ENCODE peak calls at places on chromosome 2, in six cellular contexts. F is HepG2, M is A549, C is upper lobe of left lung, L is GM12878, G is stomach. Z is an unnamed sample.

GRCh38 chr2:241049739-241050623 is 51.6 kb downstream of the SNED1 start:
- DNase-seq in C (peak), F (no peak), L (no peak), G (no peak), M (no peak), Z (no peak)

GRCh38 chr2:84969511-84970265 is 1.3 kb upstream of the KCMF1 start:
- DNase-seq in C (no peak), G (no peak), M (no peak), F (no peak), L (no peak), Z (no peak)

GRCh38 chr2:3334392-3334791 is 43.2 kb downstream of the EIPR1 start:
- DNase-seq in M (no peak), L (no peak), F (no peak), C (no peak), G (no peak), Z (peak)

GRCh38 chr2:240561325-240561971 is 1.3 kb downstream of the DUSP28 start:
- DNase-seq in C (peak), F (no peak), L (peak), G (no peak), M (no peak), Z (no peak)

GRCh38 chr2:239318091-239318725 is 82.6 kb downstream of the HDAC4 start:
- DNase-seq in C (no peak), L (no peak), M (no peak), G (peak), F (no peak), Z (no peak)

GRCh38 chr2:215830313-215830712 is 183.0 kb downstream of the MREG start:
- DNase-seq in C (peak), G (peak), M (no peak), L (no peak), F (peak), Z (peak)

GRCh38 chr2:219697811-219698683 is 70.6 kb downstream of the SLC4A3 start:
- DNase-seq in L (no peak), F (no peak), M (no peak), G (no peak), C (no peak), Z (no peak)

GRCh38 chr2:160205511-160205910 is 5.4 kb upstream of the ITGB6 start:
- DNase-seq in F (peak), G (peak), M (peak), C (peak), L (no peak), Z (no peak)

GRCh38 chr2:111068435-111069058 is 52.2 kb upstream of the BCL2L11 start:
- DNase-seq in F (no peak), C (peak), M (no peak), G (no peak), L (no peak), Z (no peak)

GRCh38 chr2:85353876-85354285 is 447 bp downstream of the RETSAT start:
- DNase-seq in F (peak), G (peak), C (peak), L (no peak), M (peak), Z (peak)

GRCh38 chr2:235535423-235536130 is 41.7 kb downstream of the AGAP1 start:
- DNase-seq in G (no peak), C (no peak), F (no peak), M (no peak), L (no peak), Z (no peak)

GRCh38 chr2:238784671-238785527 is 63.0 kb upstream of the TWIST2 start:
- DNase-seq in G (peak), M (peak), C (peak), F (peak), L (no peak), Z (peak)

GRCh38 chr2:229268626-229269025 is 2.5 kb downstream of the PID1 start:
- DNase-seq in G (no peak), M (no peak), L (no peak), C (no peak), F (no peak), Z (no peak)

GRCh38 chr2:176096986-176097819 is 2.4 kb upstream of the HOXD12 start:
- DNase-seq in M (peak), L (no peak), G (peak), F (peak), C (peak), Z (peak)

GRCh38 chr2:134676960-134677359 is 41.8 kb downstream of the TMEM163 start:
- DNase-seq in L (no peak), C (no peak), F (no peak), M (no peak), G (no peak), Z (no peak)

GRCh38 chr2:72271766-72272615 is 124.3 kb upstream of the CYP26B1 start:
- DNase-seq in C (no peak), M (no peak), G (no peak), L (no peak), F (no peak), Z (no peak)

GRCh38 chr2:234483568-234484251 is 13.2 kb downstream of the ARL4C start:
- DNase-seq in G (no peak), M (no peak), F (no peak), C (peak), L (peak), Z (no peak)

GRCh38 chr2:224039080-224039769 is at the start of gene SERPINE2:
- DNase-seq in M (peak), F (no peak), C (no peak), G (no peak), L (no peak), Z (no peak)

GRCh38 chr2:238916875-238917590 is 69.1 kb downstream of the TWIST2 start:
- DNase-seq in F (no peak), L (no peak), M (no peak), C (peak), G (no peak), Z (no peak)

GRCh38 chr2:140091926-140092325 is 1311.7 kb upstream of the NXPH2 start:
- DNase-seq in F (no peak), L (no peak), G (no peak), C (no peak), M (no peak), Z (no peak)

GRCh38 chr2:240452471-240453256 is 17.2 kb downstream of the GPC1 start:
- DNase-seq in M (peak), F (peak), C (peak), G (peak), L (no peak), Z (no peak)

GRCh38 chr2:218149098-218149497 is 17.7 kb downstream of the CXCR1 start:
- DNase-seq in L (no peak), C (no peak), G (no peak), F (no peak), M (no peak), Z (no peak)

GRCh38 chr2:176827269-176827668 is 385.3 kb upstream of the HNRNPA3 start:
- DNase-seq in M (no peak), L (peak), G (no peak), F (no peak), C (no peak), Z (no peak)

GRCh38 chr2:202164409-202164808 is 74.0 kb downstream of the SUMO1 start:
- DNase-seq in M (no peak), C (no peak), F (no peak), L (no peak), G (no peak), Z (no peak)

GRCh38 chr2:71190959-71191943 is 35.7 kb downstream of the PAIP2B start:
- DNase-seq in G (no peak), M (no peak), F (peak), C (no peak), L (no peak), Z (no peak)

GRCh38 chr2:36781907-36782635 is 85.6 kb downstream of the VIT start:
- DNase-seq in M (no peak), F (no peak), G (no peak), C (no peak), L (no peak), Z (no peak)

GRCh38 chr2:28952806-28953190 is 28.3 kb upstream of the TOGARAM2 start:
- DNase-seq in C (no peak), F (no peak), L (no peak), G (no peak), M (no peak), Z (no peak)

GRCh38 chr2:233449071-233449901 is 95.0 kb downstream of the DGKD start:
- DNase-seq in F (no peak), L (no peak), M (peak), C (peak), G (no peak), Z (no peak)

GRCh38 chr2:217160103-217160502 is 300.2 kb upstream of the TNP1 start:
- DNase-seq in M (no peak), C (no peak), F (no peak), L (no peak), G (no peak), Z (no peak)

GRCh38 chr2:109722026-109722425 is 72.1 kb upstream of the RGPD5 start:
- DNase-seq in C (no peak), F (no peak), G (peak), M (no peak), L (no peak), Z (no peak)

GRCh38 chr2:231922311-231922710 is 3.9 kb downstream of the NPPC start:
- DNase-seq in M (no peak), F (no peak), G (no peak), L (no peak), C (no peak), Z (no peak)

GRCh38 chr2:239263937-239264837 is 136.6 kb downstream of the HDAC4 start:
- DNase-seq in C (no peak), M (no peak), L (no peak), F (no peak), G (peak), Z (no peak)

GRCh38 chr2:203720011-203720410 is 13.6 kb downstream of the CD28 start:
- DNase-seq in C (no peak), M (no peak), L (no peak), F (no peak), G (no peak), Z (no peak)

GRCh38 chr2:169397697-169398096 is 35.4 kb upstream of the LRP2 start:
- DNase-seq in F (no peak), M (no peak), C (no peak), G (no peak), L (no peak), Z (no peak)

DNA sequence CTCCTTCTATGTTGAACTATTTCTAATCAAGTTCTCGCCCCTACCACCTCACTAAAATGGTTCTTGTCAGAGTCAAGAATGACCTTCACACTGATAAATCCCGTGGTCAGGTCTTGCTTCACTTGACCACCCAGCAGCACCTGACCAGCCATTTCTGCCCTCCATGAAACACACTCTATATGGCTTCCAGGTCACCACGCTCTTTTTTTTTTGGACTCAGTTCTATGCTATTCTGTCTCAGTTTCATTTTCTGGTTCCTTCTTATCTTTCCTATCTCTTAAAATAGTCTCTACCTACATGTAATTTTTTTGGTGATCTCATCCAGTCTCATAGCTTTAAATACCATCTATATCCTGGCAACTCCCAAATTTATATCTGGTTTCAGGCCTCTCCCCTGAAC is 11.4 kb downstream of the EIF2AK3 start:
- DNase-seq in C (no peak), G (no peak), L (no peak), M (no peak), F (no peak), Z (no peak)
- TF ChIP-seq POLR2A in C (no peak), G (no peak), L (no peak), M (no peak), F (no peak), Z (no peak)

DNA sequence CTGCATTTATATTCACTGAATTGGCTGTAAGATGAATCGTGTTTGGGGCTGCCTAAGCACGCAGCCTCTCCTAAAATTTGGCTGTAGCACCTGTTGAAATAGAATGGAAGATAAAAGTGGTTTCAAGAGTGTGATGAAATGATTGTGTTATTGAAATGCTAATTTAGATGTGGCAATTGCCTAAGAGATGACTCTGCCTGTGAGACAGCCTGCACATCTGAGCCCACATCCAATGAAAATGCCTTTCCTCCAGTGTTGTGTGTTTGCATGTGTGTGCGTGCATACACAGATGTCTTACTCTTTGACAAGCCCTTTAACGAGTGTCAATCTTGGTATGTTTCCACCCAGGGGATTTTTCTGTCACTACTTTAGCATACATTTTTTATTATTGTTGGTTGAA is 346.9 kb downstream of the MEIS1 start:
- DNase-seq in F (no peak), C (no peak), G (no peak), M (no peak), L (no peak), Z (no peak)
- TF ChIP-seq EP300 in F (no peak), C (no peak), G (no peak), M (no peak), L (no peak), Z (no peak)

GRCh38 chr2:53740170-53740569 is 27.4 kb upstream of the CHAC2 start:
- DNase-seq in F (peak), L (no peak), M (no peak), C (no peak), G (no peak), Z (no peak)
- TF ChIP-seq CTCF in F (peak), L (peak), M (peak), C (no peak), G (no peak), Z (no peak)

GRCh38 chr2:127884436-127884835 is 1.3 kb downstream of the AMMECR1L start:
- DNase-seq in G (no peak), M (no peak), C (no peak), F (no peak), L (no peak), Z (no peak)
- TF ChIP-seq POLR2A in G (no peak), M (no peak), C (no peak), F (no peak), L (no peak), Z (no peak)

GRCh38 chr2:39849982-39850526 is 71.0 kb upstream of the THUMPD2 start:
- DNase-seq in F (peak), L (no peak), C (no peak), G (no peak), M (no peak), Z (no peak)
- TF ChIP-seq EP300 in F (no peak), L (no peak), C (no peak), G (no peak), M (no peak), Z (no peak)

DNA sequence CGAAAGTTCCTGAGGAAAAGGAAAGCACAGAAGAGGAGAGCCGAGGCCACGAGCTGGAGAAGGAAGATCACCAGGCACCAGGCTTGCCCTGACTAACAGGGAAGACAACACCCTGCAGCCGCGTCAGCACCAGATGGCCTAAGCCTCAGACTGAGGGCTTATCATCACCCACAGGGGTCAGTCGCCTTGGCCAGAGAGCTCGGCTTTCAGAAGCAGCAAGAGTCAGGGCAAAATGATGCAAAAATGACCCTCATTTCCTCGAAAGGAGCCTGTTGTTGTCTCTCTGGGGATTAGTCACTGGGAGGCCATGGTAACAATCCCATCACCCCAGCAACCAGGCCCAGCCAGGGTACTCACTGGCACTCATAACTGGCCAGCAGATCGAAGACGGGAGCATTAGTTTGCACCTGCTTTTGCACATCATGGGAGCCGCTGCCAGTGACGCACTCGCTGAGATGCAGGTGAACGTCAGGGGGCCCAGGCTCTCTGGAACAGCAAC is 42.7 kb upstream of the ZFP36L2 start:
- DNase-seq in F (no peak), L (no peak), M (no peak), C (peak), G (peak), Z (peak)
- TF ChIP-seq CTCF in F (no peak), L (no peak), M (no peak), C (peak), G (no peak), Z (no peak)

DNA sequence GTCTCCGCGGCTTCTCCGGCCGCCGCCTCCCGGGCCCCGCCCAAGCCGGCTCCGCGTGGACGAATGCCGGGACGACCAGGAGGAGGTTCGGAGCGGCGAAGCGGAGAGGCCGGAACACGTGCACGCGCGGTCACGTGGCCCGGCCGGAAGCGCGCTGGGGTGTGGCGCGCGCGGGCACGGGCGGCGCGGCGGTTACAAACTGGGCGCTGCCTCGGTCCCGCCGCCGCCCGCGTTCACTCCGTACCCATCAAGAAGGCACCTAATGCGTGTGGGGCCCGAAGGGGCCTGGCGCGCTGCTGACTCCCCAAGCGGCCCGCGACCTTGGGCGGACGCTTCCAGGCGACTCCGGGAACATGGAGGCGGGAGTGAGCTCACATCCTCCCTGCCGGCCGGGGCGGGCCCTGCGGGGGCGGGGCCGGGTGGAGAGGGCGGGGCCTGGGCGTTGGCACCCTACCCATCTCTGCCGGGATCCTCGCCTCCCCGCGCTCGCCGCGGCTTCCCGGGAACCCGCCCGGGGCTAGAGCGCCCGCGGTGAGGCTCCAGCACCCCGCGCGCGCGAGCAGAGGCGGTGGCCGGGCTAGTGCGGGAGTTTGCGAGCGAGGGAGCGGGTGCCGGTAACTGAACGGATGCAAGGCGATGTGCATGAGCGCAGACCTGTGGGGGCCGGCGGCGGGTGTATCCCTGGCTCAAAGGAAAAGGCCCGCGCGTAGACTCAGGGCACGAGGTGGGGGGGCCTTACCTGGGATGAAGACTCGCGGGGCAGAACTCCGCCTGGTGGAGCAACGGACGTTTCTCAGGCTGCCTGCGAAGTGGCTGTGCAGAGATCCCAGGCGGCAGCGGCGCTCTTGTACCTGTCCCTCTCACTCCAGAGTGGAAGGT is at the start of gene TMEM185B:
- DNase-seq in G (peak), M (peak), L (no peak), C (peak), F (peak), Z (peak)
- TF ChIP-seq POLR2A in G (no peak), M (peak), L (peak), C (peak), F (peak), Z (peak)

DNA sequence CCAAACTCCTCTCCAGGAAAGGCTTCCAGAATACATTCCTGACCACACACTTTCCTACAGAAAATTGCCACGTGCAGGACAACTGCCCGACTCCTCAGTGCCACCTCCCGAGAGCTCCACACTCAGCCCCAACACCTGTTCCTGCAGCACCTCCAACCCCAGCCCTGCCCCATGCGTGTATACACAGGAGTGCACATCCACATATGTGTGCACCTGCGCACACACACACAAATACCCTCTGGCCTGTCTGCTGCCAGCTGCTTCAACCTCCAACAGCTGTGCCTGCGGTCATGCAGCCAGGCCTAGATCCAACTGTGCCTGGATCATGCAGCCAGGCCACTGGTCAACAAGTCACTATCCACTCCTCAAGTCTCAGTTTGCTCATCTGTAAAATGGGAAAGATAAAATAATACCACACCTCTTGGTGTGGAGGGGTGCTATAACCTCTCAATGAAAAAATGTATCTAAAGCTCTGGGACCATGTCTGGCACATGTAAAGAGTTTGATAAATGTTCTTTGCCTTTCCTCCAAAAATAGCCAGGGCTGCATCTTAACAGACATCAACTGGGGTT is 152.1 kb upstream of the ID2 start:
- DNase-seq in C (no peak), L (no peak), M (no peak), G (no peak), F (no peak), Z (no peak)
- TF ChIP-seq EP300 in C (no peak), L (no peak), M (no peak), G (no peak), F (no peak), Z (no peak)

GRCh38 chr2:9782197-9782719 is 61.0 kb upstream of the TAF1B start:
- DNase-seq in G (no peak), F (no peak), M (no peak), C (peak), L (no peak), Z (no peak)
- TF ChIP-seq CTCF in G (no peak), F (peak), M (peak), C (no peak), L (no peak), Z (no peak)

Z was measured in tibial nerve.